ENCODE peak calls at places on chromosomes 5 and 9, in seven cellular contexts. One of them, this sample, is unnamed.

GRCh38 chr5:155004138-155004744 is 9.3 kb upstream of the KIF4B start:
- DNase-seq in AG04450: no peak
- DNase-seq in tibial artery: no peak
- DNase-seq in fibroblast of lung: no peak
- DNase-seq in CD8-positive, alpha-beta T cell: no peak
- DNase-seq in fibroblast of mammary gland: no peak
- DNase-seq in GM20000: no peak
- DNase-seq in this sample: peak; percentile 27

GRCh38 chr5:100546041-100546440 is 10.9 kb downstream of the FAM174A start:
- DNase-seq in CD8-positive, alpha-beta T cell: no peak
- DNase-seq in GM20000: no peak
- DNase-seq in tibial artery: no peak
- DNase-seq in fibroblast of mammary gland: peak; percentile 8
- DNase-seq in fibroblast of lung: no peak
- DNase-seq in AG04450: no peak
- DNase-seq in this sample: no peak

GRCh38 chr9:80797841-80798688 is 891.3 kb downstream of the TLE1 start:
- DNase-seq in fibroblast of lung: peak; percentile 90
- DNase-seq in CD8-positive, alpha-beta T cell: no peak
- DNase-seq in AG04450: peak; percentile 60
- DNase-seq in GM20000: no peak
- DNase-seq in fibroblast of mammary gland: peak; percentile 84
- DNase-seq in tibial artery: no peak
- DNase-seq in this sample: no peak

GRCh38 chr9:12640021-12640587 is 53.1 kb upstream of the TYRP1 start:
- DNase-seq in GM20000: peak; percentile 4
- DNase-seq in fibroblast of mammary gland: peak; percentile 61
- DNase-seq in CD8-positive, alpha-beta T cell: no peak
- DNase-seq in AG04450: peak; percentile 3
- DNase-seq in fibroblast of lung: peak; percentile 80
- DNase-seq in tibial artery: no peak
- DNase-seq in this sample: peak; percentile 68

GRCh38 chr9:19331877-19332276 is 48.2 kb downstream of the RPS6 start:
- DNase-seq in AG04450: peak; percentile 1
- DNase-seq in GM20000: no peak
- DNase-seq in fibroblast of lung: no peak
- DNase-seq in fibroblast of mammary gland: peak; percentile 1
- DNase-seq in tibial artery: no peak
- DNase-seq in CD8-positive, alpha-beta T cell: no peak
- DNase-seq in this sample: no peak

GRCh38 chr5:117623042-117623815 is 1048.6 kb upstream of the SEMA6A start:
- DNase-seq in fibroblast of mammary gland: no peak
- DNase-seq in AG04450: no peak
- DNase-seq in fibroblast of lung: peak; percentile 25
- DNase-seq in GM20000: no peak
- DNase-seq in tibial artery: no peak
- DNase-seq in CD8-positive, alpha-beta T cell: no peak
- DNase-seq in this sample: peak; percentile 62

GRCh38 chr5:10199700-10200099 is 50.0 kb downstream of the ATPSCKMT start:
- DNase-seq in fibroblast of lung: no peak
- DNase-seq in AG04450: no peak
- DNase-seq in tibial artery: no peak
- DNase-seq in GM20000: no peak
- DNase-seq in CD8-positive, alpha-beta T cell: no peak
- DNase-seq in fibroblast of mammary gland: no peak
- DNase-seq in this sample: no peak

GRCh38 chr5:129306725-129307124 is 153.4 kb upstream of the ADAMTS19 start:
- DNase-seq in AG04450: no peak
- DNase-seq in fibroblast of mammary gland: no peak
- DNase-seq in CD8-positive, alpha-beta T cell: no peak
- DNase-seq in tibial artery: no peak
- DNase-seq in fibroblast of lung: no peak
- DNase-seq in GM20000: no peak
- DNase-seq in this sample: no peak

GRCh38 chr5:91311697-91312501 is 71.2 kb downstream of the ARRDC3 start:
- DNase-seq in AG04450: peak; percentile 96
- DNase-seq in GM20000: peak; percentile 35
- DNase-seq in CD8-positive, alpha-beta T cell: peak; percentile 77
- DNase-seq in fibroblast of lung: peak; percentile 99
- DNase-seq in tibial artery: peak; percentile 85
- DNase-seq in fibroblast of mammary gland: peak; percentile 100
- DNase-seq in this sample: peak; percentile 98

GRCh38 chr5:107794731-107795130 is 124.0 kb upstream of the EFNA5 start:
- DNase-seq in CD8-positive, alpha-beta T cell: no peak
- DNase-seq in fibroblast of mammary gland: peak; percentile 5
- DNase-seq in GM20000: no peak
- DNase-seq in fibroblast of lung: peak; percentile 33
- DNase-seq in AG04450: no peak
- DNase-seq in tibial artery: no peak
- DNase-seq in this sample: no peak

GRCh38 chr5:174409070-174409469 is 315.3 kb upstream of the MSX2 start:
- DNase-seq in tibial artery: no peak
- DNase-seq in GM20000: no peak
- DNase-seq in CD8-positive, alpha-beta T cell: no peak
- DNase-seq in fibroblast of lung: no peak
- DNase-seq in fibroblast of mammary gland: no peak
- DNase-seq in AG04450: no peak
- DNase-seq in this sample: no peak

GRCh38 chr5:5969942-5970483 is 408.3 kb downstream of the MED10 start:
- DNase-seq in fibroblast of lung: no peak
- DNase-seq in CD8-positive, alpha-beta T cell: no peak
- DNase-seq in GM20000: no peak
- DNase-seq in tibial artery: no peak
- DNase-seq in fibroblast of mammary gland: no peak
- DNase-seq in AG04450: no peak
- DNase-seq in this sample: no peak

GRCh38 chr9:69604568-69605219 is 67.5 kb downstream of the APBA1 start:
- DNase-seq in GM20000: no peak
- DNase-seq in tibial artery: no peak
- DNase-seq in fibroblast of lung: no peak
- DNase-seq in fibroblast of mammary gland: no peak
- DNase-seq in AG04450: no peak
- DNase-seq in CD8-positive, alpha-beta T cell: no peak
- DNase-seq in this sample: no peak

GRCh38 chr5:178430187-178431062 is 159.8 kb downstream of the COL23A1 start:
- DNase-seq in GM20000: no peak
- DNase-seq in tibial artery: no peak
- DNase-seq in CD8-positive, alpha-beta T cell: peak; percentile 21
- DNase-seq in AG04450: no peak
- DNase-seq in fibroblast of mammary gland: no peak
- DNase-seq in fibroblast of lung: no peak
- DNase-seq in this sample: no peak

GRCh38 chr9:89442981-89443817 is 54.7 kb downstream of the SEMA4D start:
- DNase-seq in tibial artery: no peak
- DNase-seq in CD8-positive, alpha-beta T cell: no peak
- DNase-seq in fibroblast of mammary gland: peak; percentile 62
- DNase-seq in fibroblast of lung: no peak
- DNase-seq in GM20000: peak; percentile 65
- DNase-seq in AG04450: no peak
- DNase-seq in this sample: no peak

GRCh38 chr9:128055222-128056040 is 11.7 kb downstream of the NAIF1 start:
- DNase-seq in fibroblast of mammary gland: no peak
- DNase-seq in fibroblast of lung: peak; percentile 93
- DNase-seq in GM20000: no peak
- DNase-seq in CD8-positive, alpha-beta T cell: no peak
- DNase-seq in tibial artery: peak; percentile 73
- DNase-seq in AG04450: no peak
- DNase-seq in this sample: no peak

GRCh38 chr9:129885670-129886106 is 50.4 kb downstream of the USP20 start:
- DNase-seq in CD8-positive, alpha-beta T cell: peak; percentile 94
- DNase-seq in GM20000: peak; percentile 78
- DNase-seq in fibroblast of lung: peak; percentile 86
- DNase-seq in fibroblast of mammary gland: peak; percentile 87
- DNase-seq in tibial artery: peak; percentile 91
- DNase-seq in AG04450: peak; percentile 70
- DNase-seq in this sample: peak; percentile 84

GRCh38 chr9:93124793-93125192 is 9.3 kb downstream of the NINJ1 start:
- DNase-seq in tibial artery: peak; percentile 16
- DNase-seq in CD8-positive, alpha-beta T cell: no peak
- DNase-seq in AG04450: no peak
- DNase-seq in GM20000: no peak
- DNase-seq in fibroblast of lung: no peak
- DNase-seq in fibroblast of mammary gland: no peak
- DNase-seq in this sample: no peak

GRCh38 chr5:179343902-179344300 is 1.4 kb downstream of the ADAMTS2 start:
- DNase-seq in GM20000: no peak
- DNase-seq in tibial artery: no peak
- DNase-seq in CD8-positive, alpha-beta T cell: no peak
- DNase-seq in AG04450: no peak
- DNase-seq in fibroblast of lung: peak; percentile 65
- DNase-seq in fibroblast of mammary gland: peak; percentile 58
- DNase-seq in this sample: no peak

GRCh38 chr9:81146684-81147337 is 542.5 kb downstream of the TLE1 start:
- DNase-seq in fibroblast of lung: peak; percentile 18
- DNase-seq in tibial artery: no peak
- DNase-seq in CD8-positive, alpha-beta T cell: no peak
- DNase-seq in fibroblast of mammary gland: peak; percentile 59
- DNase-seq in GM20000: no peak
- DNase-seq in AG04450: no peak
- DNase-seq in this sample: peak; percentile 90

GRCh38 chr5:1669276-1670155 is 130.1 kb downstream of the MRPL36 start:
- DNase-seq in fibroblast of lung: no peak
- DNase-seq in CD8-positive, alpha-beta T cell: no peak
- DNase-seq in fibroblast of mammary gland: no peak
- DNase-seq in GM20000: peak; percentile 16
- DNase-seq in tibial artery: no peak
- DNase-seq in AG04450: no peak
- DNase-seq in this sample: no peak

GRCh38 chr9:113139953-113140352 is 10.9 kb upstream of the SLC31A2 start:
- DNase-seq in GM20000: no peak
- DNase-seq in fibroblast of mammary gland: no peak
- DNase-seq in tibial artery: no peak
- DNase-seq in CD8-positive, alpha-beta T cell: no peak
- DNase-seq in AG04450: no peak
- DNase-seq in fibroblast of lung: no peak
- DNase-seq in this sample: no peak

GRCh38 chr5:112275671-112276070 is 143.4 kb downstream of the EPB41L4A start:
- DNase-seq in CD8-positive, alpha-beta T cell: no peak
- DNase-seq in GM20000: no peak
- DNase-seq in AG04450: no peak
- DNase-seq in fibroblast of lung: no peak
- DNase-seq in tibial artery: no peak
- DNase-seq in fibroblast of mammary gland: no peak
- DNase-seq in this sample: no peak

GRCh38 chr5:84437673-84438315 is 53.1 kb upstream of the EDIL3 start:
- DNase-seq in CD8-positive, alpha-beta T cell: no peak
- DNase-seq in tibial artery: no peak
- DNase-seq in GM20000: no peak
- DNase-seq in fibroblast of lung: peak; percentile 85
- DNase-seq in fibroblast of mammary gland: peak; percentile 87
- DNase-seq in AG04450: peak; percentile 30
- DNase-seq in this sample: peak; percentile 89

GRCh38 chr5:1104327-1105006 is 7.4 kb downstream of the SLC12A7 start:
- DNase-seq in CD8-positive, alpha-beta T cell: peak; percentile 80
- DNase-seq in fibroblast of mammary gland: no peak
- DNase-seq in AG04450: no peak
- DNase-seq in GM20000: no peak
- DNase-seq in fibroblast of lung: no peak
- DNase-seq in tibial artery: no peak
- DNase-seq in this sample: no peak

GRCh38 chr9:76459691-76460635 is 981 bp downstream of the GCNT1 start:
- DNase-seq in fibroblast of mammary gland: peak; percentile 66
- DNase-seq in GM20000: peak; percentile 28
- DNase-seq in AG04450: no peak
- DNase-seq in tibial artery: peak; percentile 26
- DNase-seq in CD8-positive, alpha-beta T cell: no peak
- DNase-seq in fibroblast of lung: peak; percentile 66
- DNase-seq in this sample: peak; percentile 65

DNA sequence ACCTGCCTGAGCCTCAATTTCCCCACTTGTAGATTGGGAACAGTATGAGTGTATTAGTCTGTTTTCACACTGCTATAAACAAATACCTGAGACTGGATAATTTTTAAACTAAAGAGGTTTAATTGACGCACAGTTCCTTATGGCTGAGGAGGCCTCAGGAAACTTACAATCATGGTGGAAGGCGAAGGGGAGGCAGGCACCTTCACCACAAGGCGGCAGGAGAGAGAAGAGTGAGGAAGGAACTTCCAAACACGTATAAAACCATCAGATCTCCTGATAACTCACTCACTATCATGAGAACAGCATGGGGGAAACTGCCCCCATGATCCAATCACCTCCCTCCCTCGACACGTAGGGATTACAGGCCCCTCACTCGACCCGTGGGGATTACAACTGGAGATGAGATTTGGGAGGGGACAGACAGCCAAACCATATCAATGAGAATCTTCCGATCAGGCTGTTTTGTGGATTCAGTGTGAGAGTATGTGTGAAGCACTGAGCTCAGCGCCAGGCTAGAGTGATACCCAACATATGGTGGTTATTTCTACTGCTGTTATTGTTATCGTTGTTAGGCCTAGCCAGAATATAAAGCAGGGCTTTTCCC is 14.6 kb upstream of the LMX1B start:
- DNase-seq in fibroblast of lung: no peak
- DNase-seq in GM20000: no peak
- DNase-seq in tibial artery: no peak
- DNase-seq in CD8-positive, alpha-beta T cell: no peak
- DNase-seq in fibroblast of mammary gland: no peak
- DNase-seq in AG04450: no peak
- DNase-seq in this sample: no peak
- TF ChIP-seq CTCF in fibroblast of lung: no peak
- TF ChIP-seq CTCF in GM20000: no peak
- TF ChIP-seq CTCF in tibial artery: no peak
- TF ChIP-seq CTCF in CD8-positive, alpha-beta T cell: no peak
- TF ChIP-seq CTCF in fibroblast of mammary gland: no peak
- TF ChIP-seq CTCF in AG04450: peak; percentile 33
- TF ChIP-seq CTCF in this sample: peak; percentile 4

GRCh38 chr5:109691248-109691574 is 1.5 kb downstream of the MAN2A1 start:
- DNase-seq in AG04450: no peak
- DNase-seq in fibroblast of mammary gland: no peak
- DNase-seq in CD8-positive, alpha-beta T cell: peak; percentile 68
- DNase-seq in tibial artery: no peak
- DNase-seq in GM20000: no peak
- DNase-seq in fibroblast of lung: no peak
- DNase-seq in this sample: no peak
- TF ChIP-seq CTCF in AG04450: no peak
- TF ChIP-seq CTCF in fibroblast of mammary gland: no peak
- TF ChIP-seq CTCF in CD8-positive, alpha-beta T cell: peak; percentile 38
- TF ChIP-seq CTCF in tibial artery: no peak
- TF ChIP-seq CTCF in GM20000: no peak
- TF ChIP-seq CTCF in fibroblast of lung: no peak
- TF ChIP-seq CTCF in this sample: no peak

GRCh38 chr5:33023649-33024048 is 312.5 kb downstream of the NPR3 start:
- DNase-seq in fibroblast of mammary gland: no peak
- DNase-seq in AG04450: no peak
- DNase-seq in fibroblast of lung: no peak
- DNase-seq in tibial artery: no peak
- DNase-seq in GM20000: no peak
- DNase-seq in CD8-positive, alpha-beta T cell: no peak
- DNase-seq in this sample: peak; percentile 33
- TF ChIP-seq CTCF in fibroblast of mammary gland: no peak
- TF ChIP-seq CTCF in AG04450: no peak
- TF ChIP-seq CTCF in fibroblast of lung: no peak
- TF ChIP-seq CTCF in tibial artery: no peak
- TF ChIP-seq CTCF in GM20000: no peak
- TF ChIP-seq CTCF in CD8-positive, alpha-beta T cell: no peak
- TF ChIP-seq CTCF in this sample: no peak

DNA sequence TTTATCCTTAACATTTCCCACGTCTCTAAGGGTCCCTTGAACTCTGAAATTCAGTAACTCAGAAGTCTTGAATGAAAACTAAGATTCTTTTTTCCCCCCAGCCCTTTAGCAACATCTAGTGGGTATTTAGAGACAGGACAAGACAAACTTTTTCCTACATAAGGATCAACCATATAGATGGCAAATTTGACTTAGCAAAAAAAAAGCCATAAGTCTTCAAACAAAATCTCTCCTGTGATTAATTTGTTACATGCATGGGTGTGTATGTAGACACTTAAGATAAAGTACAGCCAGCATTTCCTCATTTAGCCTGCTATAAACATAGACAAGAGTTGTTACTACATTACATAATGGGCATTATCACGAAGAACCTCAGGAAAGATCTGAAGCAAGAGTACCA is 29.1 kb upstream of the ANKRD31 start:
- DNase-seq in fibroblast of mammary gland: peak; percentile 51
- DNase-seq in tibial artery: no peak
- DNase-seq in AG04450: peak; percentile 0
- DNase-seq in GM20000: no peak
- DNase-seq in fibroblast of lung: peak; percentile 53
- DNase-seq in CD8-positive, alpha-beta T cell: no peak
- DNase-seq in this sample: peak; percentile 59
- TF ChIP-seq CTCF in fibroblast of mammary gland: peak; percentile 57
- TF ChIP-seq CTCF in tibial artery: peak; percentile 20
- TF ChIP-seq CTCF in AG04450: peak; percentile 64
- TF ChIP-seq CTCF in GM20000: peak; percentile 3
- TF ChIP-seq CTCF in fibroblast of lung: peak; percentile 41
- TF ChIP-seq CTCF in CD8-positive, alpha-beta T cell: peak; percentile 68
- TF ChIP-seq CTCF in this sample: peak; percentile 50

This sample was measured in bronchial epithelial cell.